ENCODE peak calls at places on chromosomes 11 and 22, in seven cellular contexts. I is NCI-H1092; C is HAP-1; P is central memory CD4-positive, alpha-beta T cell; V is islet precursor cell; Q is tibial artery; F is foreskin fibroblast. L is an unnamed sample.

GRCh38 chr11:73257342-73258103 is 14.6 kb upstream of the P2RY6 start:
- DNase-seq in I (no peak), C (no peak), P (no peak), V (peak; percentile 95), Q (peak; percentile 64), F (peak; percentile 90), L (no peak)

GRCh38 chr22:25187469-25187868 is 12.2 kb upstream of the CRYBB3 start:
- DNase-seq in I (no peak), C (no peak), P (no peak), V (no peak), Q (no peak), F (no peak), L (no peak)

GRCh38 chr11:109654091-109654490 is 232.1 kb downstream of the C11orf87 start:
- DNase-seq in I (no peak), C (no peak), P (no peak), V (no peak), Q (no peak), F (no peak), L (no peak)

GRCh38 chr11:120985718-120986569 is 38.0 kb upstream of the TBCEL start:
- DNase-seq in I (peak; percentile 40), C (peak; percentile 71), P (peak; percentile 28), V (peak; percentile 93), Q (no peak), F (peak; percentile 47), L (peak; percentile 62)

GRCh38 chr11:29352273-29352672 is 664.6 kb downstream of the KCNA4 start:
- DNase-seq in I (no peak), C (no peak), P (no peak), V (no peak), Q (no peak), F (no peak), L (no peak)

GRCh38 chr22:50071432-50072166 is 13.5 kb upstream of the TTLL8 start:
- DNase-seq in I (no peak), C (no peak), P (no peak), V (no peak), Q (no peak), F (no peak), L (no peak)

GRCh38 chr11:120828847-120829246 is 195.1 kb upstream of the TBCEL start:
- DNase-seq in I (no peak), C (no peak), P (no peak), V (no peak), Q (no peak), F (no peak), L (no peak)

GRCh38 chr11:63680842-63681207 is 475 bp upstream of the RTN3 start:
- DNase-seq in I (peak; percentile 42), C (peak; percentile 26), P (no peak), V (no peak), Q (no peak), F (no peak), L (peak; percentile 80)

GRCh38 chr11:64019106-64020031 is 16.4 kb upstream of the FLRT1 start:
- DNase-seq in I (peak; percentile 69), C (no peak), P (no peak), V (no peak), Q (no peak), F (no peak), L (no peak)

GRCh38 chr11:17598700-17599459 is 51.8 kb downstream of the OTOG start:
- DNase-seq in I (peak; percentile 52), C (peak; percentile 88), P (peak; percentile 11), V (peak; percentile 85), Q (peak; percentile 44), F (peak; percentile 46), L (peak; percentile 27)

GRCh38 chr11:126927628-126928027 is 72.9 kb downstream of the KIRREL3 start:
- DNase-seq in I (no peak), C (no peak), P (no peak), V (peak; percentile 56), Q (no peak), F (no peak), L (no peak)

L was measured in DMS79.